ENCODE peak calls at places on chromosomes 6 and 20, in ten cellular contexts. C, D, H, T, R, E, I, A, Z and N are unnamed samples.

GRCh38 chr20:7943891-7944290 is 3.6 kb upstream of the HAO1 start:
- DNase-seq in D (no peak), C (no peak), E (no peak), T (no peak), H (no peak), Z (no peak), I (no peak), A (no peak), R (no peak), N (no peak)

GRCh38 chr20:38754924-38755323 is 6.7 kb downstream of the ACTR5 start:
- DNase-seq in D (no peak), I (no peak), C (no peak), T (no peak), A (no peak), R (no peak), E (no peak), H (no peak), Z (no peak), N (no peak)

GRCh38 chr20:63000958-63001357 is 5.8 kb downstream of the BHLHE23 start:
- DNase-seq in I (no peak), Z (no peak), R (no peak), H (no peak), D (no peak), C (no peak), E (no peak), A (no peak), T (no peak), N (no peak)

GRCh38 chr6:82144007-82144851 is 103.3 kb downstream of the IBTK start:
- DNase-seq in D (peak; percentile 15), T (peak; percentile 89), H (no peak), I (peak; percentile 37), A (no peak), R (peak; percentile 81), C (peak; percentile 55), Z (peak; percentile 51), E (peak; percentile 97), N (peak; percentile 89)

GRCh38 chr20:57313951-57314350 is 15.7 kb upstream of the SPO11 start:
- DNase-seq in I (no peak), D (no peak), C (no peak), T (no peak), E (no peak), A (no peak), H (no peak), R (no peak), Z (no peak), N (no peak)

GRCh38 chr6:26240157-26240980 is 124.6 kb upstream of the BTN3A2 start:
- DNase-seq in R (peak; percentile 40), Z (no peak), I (peak; percentile 63), A (no peak), E (peak; percentile 94), D (peak; percentile 73), H (no peak), C (peak; percentile 77), T (no peak), N (no peak)

GRCh38 chr6:140566706-140567330 is 1192.4 kb upstream of the CITED2 start:
- DNase-seq in R (peak; percentile 25), T (peak; percentile 22), A (no peak), C (no peak), E (peak; percentile 71), Z (no peak), D (no peak), I (peak; percentile 62), H (no peak), N (no peak)

GRCh38 chr6:158926429-158926828 is 73.6 kb downstream of the RSPH3 start:
- DNase-seq in I (no peak), D (no peak), T (peak; percentile 88), A (no peak), C (no peak), Z (no peak), R (no peak), H (no peak), E (peak; percentile 67), N (peak; percentile 69)

GRCh38 chr6:3139090-3139903 is 18.0 kb downstream of the TUBB2A start:
- DNase-seq in E (peak; percentile 73), I (no peak), D (peak; percentile 47), T (peak; percentile 77), Z (no peak), A (no peak), C (peak; percentile 88), H (peak; percentile 71), R (peak; percentile 77), N (peak; percentile 73)

GRCh38 chr20:8571660-8572059 is 439.6 kb downstream of the PLCB1 start:
- DNase-seq in C (peak; percentile 45), H (no peak), T (no peak), Z (no peak), A (no peak), R (no peak), I (no peak), E (no peak), D (no peak), N (no peak)

GRCh38 chr6:67362976-67363375 is 1272.1 kb upstream of the ADGRB3 start:
- DNase-seq in T (no peak), E (no peak), C (peak; percentile 31), D (no peak), Z (no peak), A (no peak), I (no peak), H (no peak), R (no peak), N (no peak)

GRCh38 chr6:134853111-134854055 is 96.5 kb downstream of the ALDH8A1 start:
- DNase-seq in T (peak; percentile 73), A (no peak), C (no peak), E (peak; percentile 72), H (no peak), D (no peak), R (peak; percentile 47), Z (no peak), I (peak; percentile 2), N (no peak)

GRCh38 chr20:48747840-48748416 is 79.9 kb downstream of the PREX1 start:
- DNase-seq in R (no peak), A (no peak), Z (no peak), H (no peak), I (no peak), D (peak; percentile 57), C (no peak), E (no peak), T (no peak), N (no peak)

GRCh38 chr6:29887330-29887818 is 55.0 kb upstream of the HLA-A start:
- DNase-seq in D (peak; percentile 33), A (no peak), H (peak; percentile 70), R (peak; percentile 32), I (peak; percentile 29), E (peak; percentile 14), C (no peak), Z (no peak), T (peak; percentile 12), N (no peak)

GRCh38 chr20:50191566-50192363 is 1.1 kb downstream of the CEBPB start:
- DNase-seq in R (peak; percentile 45), H (peak; percentile 73), C (peak; percentile 32), Z (peak; percentile 50), I (peak; percentile 79), T (peak; percentile 58), A (peak; percentile 79), D (peak; percentile 64), E (peak; percentile 56), N (no peak)

GRCh38 chr6:126268087-126268486 is 71.8 kb upstream of the CENPW start:
- DNase-seq in I (peak; percentile 7), R (no peak), H (no peak), D (peak; percentile 41), T (no peak), A (peak; percentile 31), Z (peak; percentile 27), C (no peak), E (no peak), N (no peak)

GRCh38 chr6:93784794-93785757 is 365.7 kb upstream of the EPHA7 start:
- DNase-seq in H (no peak), T (peak; percentile 71), R (no peak), D (no peak), A (no peak), Z (no peak), E (peak; percentile 95), I (no peak), C (no peak), N (no peak)

GRCh38 chr6:136037885-136038460 is 186.5 kb downstream of the PDE7B start:
- DNase-seq in C (no peak), T (no peak), R (peak; percentile 49), Z (no peak), A (no peak), H (no peak), E (peak; percentile 72), D (no peak), I (peak; percentile 17), N (no peak)

GRCh38 chr6:166442131-166442530 is 59.4 kb upstream of the MPC1 start:
- DNase-seq in H (no peak), R (no peak), A (no peak), I (no peak), C (no peak), E (no peak), T (no peak), Z (no peak), D (no peak), N (no peak)

GRCh38 chr20:44542902-44543301 is 21.0 kb upstream of the SERINC3 start:
- DNase-seq in C (peak; percentile 86), E (no peak), H (no peak), D (no peak), T (no peak), A (no peak), I (no peak), Z (no peak), R (no peak), N (no peak)

GRCh38 chr20:61580958-61581824 is 329.1 kb downstream of the CDH4 start:
- DNase-seq in C (no peak), D (no peak), T (no peak), I (no peak), A (no peak), Z (no peak), E (no peak), H (no peak), R (no peak), N (no peak)

GRCh38 chr6:72649032-72649984 is 27.4 kb downstream of the KCNQ5 start:
- DNase-seq in C (no peak), R (peak; percentile 34), D (no peak), A (no peak), Z (peak; percentile 71), T (peak; percentile 92), E (peak; percentile 86), I (no peak), H (no peak), N (peak; percentile 48)

GRCh38 chr6:72042088-72042487 is 155.7 kb downstream of the RIMS1 start:
- DNase-seq in I (peak; percentile 47), H (no peak), R (peak; percentile 31), E (no peak), C (no peak), Z (no peak), A (no peak), D (no peak), T (peak; percentile 2), N (no peak)

GRCh38 chr20:23332467-23332866 is 18.1 kb upstream of the NXT1 start:
- DNase-seq in E (no peak), A (no peak), H (no peak), T (no peak), I (no peak), R (no peak), D (no peak), Z (no peak), C (no peak), N (no peak)

GRCh38 chr6:157574851-157575424 is 193.9 kb downstream of the ZDHHC14 start:
- DNase-seq in D (no peak), H (no peak), Z (no peak), R (no peak), C (no peak), E (no peak), T (no peak), A (no peak), I (no peak), N (no peak)

GRCh38 chr6:55568779-55569439 is 10.1 kb downstream of the HMGCLL1 start:
- DNase-seq in R (no peak), T (no peak), A (no peak), H (no peak), D (no peak), C (no peak), I (peak; percentile 18), Z (no peak), E (no peak), N (no peak)